ENCODE peak calls at places on chromosomes 6 and 20, in four cellular contexts. One of them, this sample, is unnamed.

GRCh38 chr6:114084327-114084890 is 113.5 kb upstream of the HDAC2 start:
- DNase-seq in HEK293T: no peak
- DNase-seq in HepG2: no peak
- DNase-seq in SK-N-SH: no peak
- DNase-seq in this sample: no peak

GRCh38 chr20:41482647-41483552 is 116.3 kb upstream of the EMILIN3 start:
- DNase-seq in HEK293T: no peak
- DNase-seq in HepG2: no peak
- DNase-seq in SK-N-SH: no peak
- DNase-seq in this sample: no peak

GRCh38 chr20:31515775-31516107 is 1.5 kb downstream of the HM13 start:
- DNase-seq in HEK293T: no peak
- DNase-seq in HepG2: no peak
- DNase-seq in SK-N-SH: no peak
- DNase-seq in this sample: no peak

GRCh38 chr20:64253443-64253842 is 2.1 kb upstream of the PCMTD2 start:
- DNase-seq in HEK293T: no peak
- DNase-seq in HepG2: peak
- DNase-seq in SK-N-SH: no peak
- DNase-seq in this sample: no peak

GRCh38 chr20:47418061-47418616 is 61.6 kb upstream of the ZMYND8 start:
- DNase-seq in HEK293T: no peak
- DNase-seq in HepG2: peak
- DNase-seq in SK-N-SH: no peak
- DNase-seq in this sample: no peak

GRCh38 chr6:137033828-137034227 is 10.9 kb downstream of the IL20RA start:
- DNase-seq in HEK293T: no peak
- DNase-seq in HepG2: peak
- DNase-seq in SK-N-SH: no peak
- DNase-seq in this sample: no peak

GRCh38 chr20:23917024-23917725 is 37.6 kb upstream of the CST5 start:
- DNase-seq in HEK293T: no peak
- DNase-seq in HepG2: no peak
- DNase-seq in SK-N-SH: no peak
- DNase-seq in this sample: no peak

GRCh38 chr6:137845460-137845859 is 21.6 kb upstream of the TNFAIP3 start:
- DNase-seq in HEK293T: no peak
- DNase-seq in HepG2: peak
- DNase-seq in SK-N-SH: no peak
- DNase-seq in this sample: peak

GRCh38 chr20:36542516-36543186 is 1.3 kb downstream of the MYL9 start:
- DNase-seq in HEK293T: no peak
- DNase-seq in HepG2: no peak
- DNase-seq in SK-N-SH: no peak
- DNase-seq in this sample: no peak

GRCh38 chr6:49744259-49744658 is at the start of gene CRISP3:
- DNase-seq in HEK293T: no peak
- DNase-seq in HepG2: peak
- DNase-seq in SK-N-SH: no peak
- DNase-seq in this sample: no peak

GRCh38 chr6:45608252-45608911 is 230.6 kb upstream of the SUPT3H start:
- DNase-seq in HEK293T: no peak
- DNase-seq in HepG2: no peak
- DNase-seq in SK-N-SH: no peak
- DNase-seq in this sample: no peak

GRCh38 chr20:38165089-38165965 is at the start of gene TGM2:
- DNase-seq in HEK293T: peak
- DNase-seq in HepG2: peak
- DNase-seq in SK-N-SH: peak
- DNase-seq in this sample: peak

GRCh38 chr20:64265201-64265600 is 9.7 kb downstream of the PCMTD2 start:
- DNase-seq in HEK293T: no peak
- DNase-seq in HepG2: no peak
- DNase-seq in SK-N-SH: no peak
- DNase-seq in this sample: no peak

GRCh38 chr20:8749101-8749500 is 319.8 kb upstream of the PLCB4 start:
- DNase-seq in HEK293T: no peak
- DNase-seq in HepG2: no peak
- DNase-seq in SK-N-SH: no peak
- DNase-seq in this sample: no peak

GRCh38 chr20:57934913-57935312 is 225.1 kb upstream of the PMEPA1 start:
- DNase-seq in HEK293T: no peak
- DNase-seq in HepG2: no peak
- DNase-seq in SK-N-SH: no peak
- DNase-seq in this sample: no peak

GRCh38 chr20:59006864-59007757 is at the start of gene CTSZ:
- DNase-seq in HEK293T: no peak
- DNase-seq in HepG2: no peak
- DNase-seq in SK-N-SH: no peak
- DNase-seq in this sample: peak

GRCh38 chr6:14625173-14625895 is 507.8 kb downstream of the CD83 start:
- DNase-seq in HEK293T: no peak
- DNase-seq in HepG2: no peak
- DNase-seq in SK-N-SH: no peak
- DNase-seq in this sample: no peak

GRCh38 chr6:124795879-124796838 is 166.1 kb upstream of the RNF217 start:
- DNase-seq in HEK293T: peak
- DNase-seq in HepG2: no peak
- DNase-seq in SK-N-SH: no peak
- DNase-seq in this sample: peak

GRCh38 chr6:128244751-128245405 is 275.5 kb downstream of the PTPRK start:
- DNase-seq in HEK293T: no peak
- DNase-seq in HepG2: no peak
- DNase-seq in SK-N-SH: no peak
- DNase-seq in this sample: no peak

GRCh38 chr6:109687271-109687721 is 3.7 kb downstream of the AK9 start:
- DNase-seq in HEK293T: no peak
- DNase-seq in HepG2: no peak
- DNase-seq in SK-N-SH: no peak
- DNase-seq in this sample: no peak

GRCh38 chr20:56859751-56860366 is 230.8 kb downstream of the TFAP2C start:
- DNase-seq in HEK293T: no peak
- DNase-seq in HepG2: no peak
- DNase-seq in SK-N-SH: no peak
- DNase-seq in this sample: no peak

GRCh38 chr20:5996765-5997164 is 46.3 kb downstream of the MCM8 start:
- DNase-seq in HEK293T: no peak
- DNase-seq in HepG2: no peak
- DNase-seq in SK-N-SH: no peak
- DNase-seq in this sample: no peak

GRCh38 chr6:31079656-31080261 is 32.6 kb downstream of the C6orf15 start:
- DNase-seq in HEK293T: peak
- DNase-seq in HepG2: peak
- DNase-seq in SK-N-SH: peak
- DNase-seq in this sample: peak

GRCh38 chr20:23596856-23597255 is 8.9 kb downstream of the CST9 start:
- DNase-seq in HEK293T: no peak
- DNase-seq in HepG2: no peak
- DNase-seq in SK-N-SH: no peak
- DNase-seq in this sample: no peak

GRCh38 chr6:107956586-107957164 is 1.3 kb downstream of the SEC63 start:
- DNase-seq in HEK293T: no peak
- DNase-seq in HepG2: no peak
- DNase-seq in SK-N-SH: peak
- DNase-seq in this sample: peak

GRCh38 chr6:123888779-123889513 is 85.3 kb downstream of the NKAIN2 start:
- DNase-seq in HEK293T: no peak
- DNase-seq in HepG2: no peak
- DNase-seq in SK-N-SH: no peak
- DNase-seq in this sample: no peak

GRCh38 chr6:65638047-65638831 is 68.8 kb downstream of the EYS start:
- DNase-seq in HEK293T: peak
- DNase-seq in HepG2: peak
- DNase-seq in SK-N-SH: peak
- DNase-seq in this sample: no peak

GRCh38 chr20:15739056-15739455 is 834.2 kb downstream of the KIF16B start:
- DNase-seq in HEK293T: no peak
- DNase-seq in HepG2: no peak
- DNase-seq in SK-N-SH: no peak
- DNase-seq in this sample: no peak

GRCh38 chr20:17343631-17344447 is 117.0 kb downstream of the PCSK2 start:
- DNase-seq in HEK293T: no peak
- DNase-seq in HepG2: no peak
- DNase-seq in SK-N-SH: no peak
- DNase-seq in this sample: no peak

GRCh38 chr6:32608374-32608773 is 18.7 kb upstream of the HLA-DRB1 start:
- DNase-seq in HEK293T: no peak
- DNase-seq in HepG2: no peak
- DNase-seq in SK-N-SH: no peak
- DNase-seq in this sample: no peak

GRCh38 chr6:32607988-32608298 is 18.3 kb upstream of the HLA-DRB1 start:
- DNase-seq in HEK293T: no peak
- DNase-seq in HepG2: no peak
- DNase-seq in SK-N-SH: no peak
- DNase-seq in this sample: no peak

GRCh38 chr6:32609731-32610640 is 20.3 kb upstream of the HLA-DRB1 start:
- DNase-seq in HEK293T: peak
- DNase-seq in HepG2: peak
- DNase-seq in SK-N-SH: peak
- DNase-seq in this sample: peak

GRCh38 chr6:32610897-32611296 is 21.2 kb upstream of the HLA-DRB1 start:
- DNase-seq in HEK293T: no peak
- DNase-seq in HepG2: no peak
- DNase-seq in SK-N-SH: no peak
- DNase-seq in this sample: no peak

GRCh38 chr6:32609391-32609730 is 19.7 kb upstream of the HLA-DRB1 start:
- DNase-seq in HEK293T: no peak
- DNase-seq in HepG2: no peak
- DNase-seq in SK-N-SH: no peak
- DNase-seq in this sample: no peak
- TF ChIP-seq FOXM1 in HEK293T: no peak
- TF ChIP-seq FOXM1 in HepG2: no peak
- TF ChIP-seq FOXM1 in SK-N-SH: no peak
- TF ChIP-seq FOXM1 in this sample: no peak

DNA sequence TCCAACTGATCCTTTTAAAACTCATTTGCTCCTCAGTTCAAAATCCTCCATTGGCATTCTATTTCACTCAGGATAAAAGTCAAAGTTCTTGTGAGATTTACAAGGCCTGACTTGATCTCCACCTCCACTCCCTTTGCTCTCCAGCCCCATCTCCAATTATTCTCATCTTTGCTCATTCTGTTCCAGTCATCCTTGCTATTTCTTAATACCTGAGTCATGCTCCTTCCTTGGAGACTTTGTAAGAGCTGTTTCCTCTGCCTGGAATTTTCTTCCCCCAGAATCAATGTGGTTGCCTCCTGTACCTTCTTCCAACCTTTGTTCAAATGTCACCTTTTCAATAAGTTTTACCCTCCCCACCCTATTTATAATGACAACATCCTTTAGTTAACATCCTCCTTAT is 373.5 kb downstream of the HTR1B start:
- DNase-seq in HEK293T: no peak
- DNase-seq in HepG2: no peak
- DNase-seq in SK-N-SH: no peak
- DNase-seq in this sample: no peak
- TF ChIP-seq FOXM1 in HEK293T: no peak
- TF ChIP-seq FOXM1 in HepG2: no peak
- TF ChIP-seq FOXM1 in SK-N-SH: no peak
- TF ChIP-seq FOXM1 in this sample: no peak

DNA sequence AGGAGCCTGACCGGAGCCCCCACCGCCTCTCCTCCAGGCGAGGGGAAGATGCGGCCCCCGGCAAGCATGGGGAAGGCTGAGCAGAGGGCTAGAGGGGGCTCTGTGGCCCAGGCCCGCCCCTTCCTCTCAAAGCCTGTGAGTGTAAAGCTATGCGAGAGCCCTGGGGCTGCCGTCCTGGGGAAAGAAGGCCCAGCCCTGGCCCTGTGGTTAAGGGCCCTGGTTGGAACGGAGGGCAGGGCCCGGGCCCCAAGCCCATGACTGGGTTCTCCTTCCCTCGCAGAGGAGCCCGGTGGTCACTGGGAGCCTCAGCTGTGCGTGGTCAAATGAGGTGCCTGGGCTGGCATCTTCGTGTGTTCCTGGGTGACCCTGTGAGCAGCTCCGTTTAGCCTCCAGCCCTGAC is 55.9 kb downstream of the SMOC2 start:
- DNase-seq in HEK293T: no peak
- DNase-seq in HepG2: no peak
- DNase-seq in SK-N-SH: no peak
- DNase-seq in this sample: no peak
- TF ChIP-seq FOXM1 in HEK293T: no peak
- TF ChIP-seq FOXM1 in HepG2: no peak
- TF ChIP-seq FOXM1 in SK-N-SH: no peak
- TF ChIP-seq FOXM1 in this sample: no peak

GRCh38 chr20:34743039-34743438 is 38.9 kb downstream of the TP53INP2 start:
- DNase-seq in HEK293T: no peak
- DNase-seq in HepG2: no peak
- DNase-seq in SK-N-SH: no peak
- DNase-seq in this sample: no peak
- TF ChIP-seq FOXM1 in HEK293T: no peak
- TF ChIP-seq FOXM1 in HepG2: no peak
- TF ChIP-seq FOXM1 in SK-N-SH: no peak
- TF ChIP-seq FOXM1 in this sample: no peak

GRCh38 chr20:62065669-62066338 is at the start of gene TAF4:
- DNase-seq in HEK293T: peak
- DNase-seq in HepG2: peak
- DNase-seq in SK-N-SH: peak
- DNase-seq in this sample: peak
- TF ChIP-seq FOXM1 in HEK293T: no peak
- TF ChIP-seq FOXM1 in HepG2: no peak
- TF ChIP-seq FOXM1 in SK-N-SH: no peak
- TF ChIP-seq FOXM1 in this sample: no peak

This sample was measured in K562.